ENCODE peak calls at places on chromosome 6, in four cellular contexts. P is breast epithelium, J is testis, G is IMR-90. Y is an unnamed sample.

GRCh38 chr6:56689114-56689513 is 46.4 kb upstream of the DST start:
- DNase-seq in J (no peak), G (no peak), P (no peak), Y (no peak)

GRCh38 chr6:166317261-166318212 is 9.3 kb upstream of the PRR18 start:
- DNase-seq in P (no peak), J (no peak), G (no peak), Y (no peak)

GRCh38 chr6:40734607-40735006 is 147.4 kb upstream of the LRFN2 start:
- DNase-seq in J (no peak), P (no peak), G (no peak), Y (no peak)

GRCh38 chr6:16769131-16769985 is 8.1 kb upstream of the ATXN1 start:
- DNase-seq in J (no peak), P (no peak), G (peak; percentile 61), Y (no peak)

GRCh38 chr6:32371204-32371603 is 499 bp downstream of the TSBP1 start:
- DNase-seq in J (no peak), P (no peak), G (peak; percentile 6), Y (no peak)

GRCh38 chr6:162727347-162728176 is at the start of the genes PACRG and PRKN:
- DNase-seq in G (peak; percentile 85), P (peak; percentile 99), J (peak; percentile 100), Y (peak; percentile 99)

GRCh38 chr6:5094327-5094726 is 9.2 kb downstream of the PPP1R3G start:
- DNase-seq in P (no peak), G (peak; percentile 98), J (no peak), Y (no peak)

GRCh38 chr6:118124851-118125250 is 217.8 kb downstream of the SLC35F1 start:
- DNase-seq in P (no peak), J (no peak), G (no peak), Y (no peak)

GRCh38 chr6:12011276-12012112 is 618 bp upstream of the HIVEP1 start:
- DNase-seq in G (peak; percentile 96), P (peak; percentile 97), J (peak; percentile 98), Y (peak; percentile 98)

GRCh38 chr6:3425574-3425973 is 31.3 kb downstream of the SLC22A23 start:
- DNase-seq in G (no peak), P (no peak), J (no peak), Y (no peak)

GRCh38 chr6:3847521-3847920 is 1.7 kb upstream of the FAM50B start:
- DNase-seq in P (no peak), J (no peak), G (peak; percentile 36), Y (no peak)

GRCh38 chr6:41901882-41902519 is 6.8 kb upstream of the USP49 start:
- DNase-seq in J (no peak), G (peak; percentile 16), P (no peak), Y (no peak)

GRCh38 chr6:138654715-138655634 is 118.6 kb upstream of the CCDC28A start:
- DNase-seq in P (no peak), G (peak; percentile 15), J (no peak), Y (no peak)

GRCh38 chr6:37653229-37653628 is 44.5 kb downstream of the MDGA1 start:
- DNase-seq in P (no peak), G (no peak), J (no peak), Y (no peak)

GRCh38 chr6:20564269-20564668 is 30.0 kb downstream of the CDKAL1 start:
- DNase-seq in G (peak; percentile 27), J (no peak), P (no peak), Y (no peak)

DNA sequence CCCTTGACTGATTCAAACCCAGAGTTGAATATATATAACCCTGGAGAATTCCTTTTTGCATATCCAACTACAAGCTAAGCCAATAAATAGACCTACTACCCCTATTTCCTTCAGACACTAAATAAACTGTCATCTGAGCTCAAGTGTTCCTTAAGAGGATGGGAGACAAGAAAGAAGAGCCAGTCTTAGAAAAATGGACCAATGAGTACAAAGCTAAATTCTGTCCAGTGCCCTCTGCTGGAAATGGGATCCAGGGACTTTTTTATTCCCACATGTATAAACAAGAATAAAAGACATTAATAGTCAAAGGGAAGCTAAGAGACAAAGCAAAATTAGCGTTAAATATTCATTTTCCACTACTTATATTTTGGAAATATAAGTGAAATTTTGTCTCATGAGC is 4.8 kb downstream of the PPP1R10 start:
- DNase-seq in P (no peak), G (peak; percentile 57), J (no peak), Y (no peak)
- H3K4me3 ChIP-seq in P (no peak overlapping the region), G (no peak overlapping the region), J (no peak overlapping the region), Y (no peak overlapping the region)

GRCh38 chr6:125751334-125751916 is 2.0 kb downstream of the HEY2 start:
- DNase-seq in G (no peak), J (no peak), P (no peak), Y (no peak)

GRCh38 chr6:125749864-125750691 is 646 bp downstream of the HEY2 start:
- DNase-seq in G (no peak), P (no peak), J (peak; percentile 54), Y (peak; percentile 42)

GRCh38 chr6:125752773-125753172 is 3.3 kb downstream of the HEY2 start:
- DNase-seq in P (no peak), J (no peak), G (no peak), Y (no peak)

GRCh38 chr6:125749112-125749863 is at the start of gene HEY2:
- DNase-seq in P (peak; percentile 90), J (peak; percentile 94), G (peak; percentile 81), Y (peak; percentile 96)

DNA sequence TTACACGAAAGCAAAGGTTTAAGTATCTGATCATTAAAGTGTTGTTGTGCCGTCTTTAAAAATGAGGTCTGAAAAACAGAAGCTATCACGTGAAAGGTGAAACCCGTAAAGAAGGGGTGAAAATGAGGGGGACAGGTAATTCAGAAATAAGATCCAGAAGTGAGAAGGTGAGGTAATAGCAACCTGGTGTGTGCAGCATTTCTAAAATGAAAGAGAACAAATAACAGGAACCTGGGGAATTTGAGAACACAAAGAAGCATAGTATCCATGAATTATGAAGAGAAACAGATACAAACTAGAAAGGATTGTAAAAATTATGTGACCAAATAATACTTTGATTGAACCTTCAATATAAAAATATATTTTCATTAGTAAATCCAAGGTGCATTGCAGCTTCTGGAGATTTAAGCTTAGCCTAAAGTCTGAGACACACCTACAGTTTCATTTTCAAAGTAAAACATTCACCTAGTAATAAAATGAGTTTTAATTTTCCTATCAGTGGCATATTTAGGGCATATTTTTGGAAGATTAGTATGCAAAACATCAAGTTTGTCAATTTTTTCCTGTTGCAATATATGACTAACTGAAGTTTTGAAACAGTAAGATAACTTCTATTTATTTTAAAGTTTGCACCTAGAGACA is 1.4 kb downstream of the HEY2 start:
- DNase-seq in J (no peak), P (no peak), G (no peak), Y (no peak)
- H3K27me3 ChIP-seq in J (no peaks in the 10 kb centered on the region), P (no peaks in the 10 kb centered on the region), G (peaks cover 64% of the 10 kb centered on the region), Y (no peaks in the 10 kb centered on the region)

GRCh38 chr6:98067375-98067774 is 767.0 kb upstream of the POU3F2 start:
- DNase-seq in J (no peak), G (no peak), P (no peak), Y (no peak)
- H3K4me3 ChIP-seq in J (no peak overlapping the region), G (no peak overlapping the region), P (no peak overlapping the region), Y (no peak overlapping the region)

GRCh38 chr6:43973351-43973750 is 153.9 kb downstream of the MRPL14 start:
- DNase-seq in G (no peak), J (no peak), P (peak; percentile 88), Y (no peak)
- H3K27me3 ChIP-seq in G (no peaks in the 10 kb centered on the region), J (no peaks in the 10 kb centered on the region), P (no peaks in the 10 kb centered on the region), Y (no peaks in the 10 kb centered on the region)

GRCh38 chr6:28139860-28140500 is 1.7 kb upstream of the ZKSCAN8 start:
- DNase-seq in J (no peak), P (no peak), G (no peak), Y (no peak)
- H3K4me3 ChIP-seq in J (no peak overlapping the region), P (peak overlapping the region; percentile 6), G (no peak overlapping the region), Y (peak overlapping the region; percentile 15)

GRCh38 chr6:27209167-27209566 is 38.3 kb upstream of the PRSS16 start:
- DNase-seq in P (no peak), J (no peak), G (no peak), Y (no peak)

GRCh38 chr6:27208042-27208441 is 39.5 kb upstream of the PRSS16 start:
- DNase-seq in G (no peak), P (no peak), J (no peak), Y (no peak)

GRCh38 chr6:27209659-27210269 is 37.7 kb upstream of the PRSS16 start:
- DNase-seq in P (no peak), J (no peak), G (peak; percentile 6), Y (no peak)

GRCh38 chr6:27206806-27207205 is 40.7 kb upstream of the PRSS16 start:
- DNase-seq in J (no peak), G (no peak), P (no peak), Y (no peak)

GRCh38 chr6:27205375-27206278 is 41.9 kb upstream of the PRSS16 start:
- DNase-seq in P (no peak), G (peak; percentile 24), J (no peak), Y (no peak)
- H3K27me3 ChIP-seq in P (peaks cover 41% of the 10 kb centered on the region), G (peaks cover 4% of the 10 kb centered on the region), J (no peaks in the 10 kb centered on the region), Y (peaks cover 4% of the 10 kb centered on the region)

DNA sequence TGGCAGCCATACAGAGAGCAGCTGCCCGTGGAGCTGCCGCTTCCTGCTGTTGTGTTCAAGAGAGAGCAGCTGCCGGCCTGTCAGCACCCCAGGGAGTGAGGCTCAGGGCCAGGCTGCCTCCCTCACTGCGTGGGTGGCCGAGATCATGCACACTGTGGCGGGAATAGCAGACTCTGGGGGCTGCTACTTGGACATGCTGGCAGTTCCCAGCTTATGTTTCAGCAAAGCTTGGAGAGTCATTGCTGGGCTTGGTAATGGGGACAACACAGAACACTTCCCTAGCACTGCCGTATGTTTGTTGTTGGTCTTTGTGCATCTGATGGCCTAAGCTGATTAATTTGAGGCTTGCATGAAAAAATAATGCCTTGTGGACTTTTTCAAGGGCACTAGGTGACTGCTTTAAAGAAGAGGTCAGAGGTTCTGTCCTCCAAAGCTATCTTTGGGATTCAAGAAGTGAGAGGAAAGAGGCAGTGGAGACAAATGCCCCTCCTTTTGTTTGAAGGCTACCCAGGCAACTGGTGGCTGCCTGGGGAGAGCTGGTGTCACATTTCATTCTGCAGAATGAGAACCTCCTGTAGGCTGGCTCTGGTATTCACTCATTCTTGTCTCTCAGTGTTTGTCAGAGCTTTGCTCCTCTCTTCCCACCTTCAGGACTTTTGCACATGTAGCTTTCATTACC is 18.8 kb downstream of the MRAP2 start:
- DNase-seq in P (peak; percentile 23), J (peak; percentile 83), G (peak; percentile 50), Y (no peak)
- H3K4me3 ChIP-seq in P (peak overlapping the region; percentile 58), J (no peak overlapping the region), G (peak overlapping the region; percentile 11), Y (no peak overlapping the region)

GRCh38 chr6:149965191-149966020 is 1.7 kb downstream of the ULBP1 start:
- DNase-seq in G (no peak), J (no peak), P (no peak), Y (no peak)
- H3K27me3 ChIP-seq in G (peaks cover 62% of the 10 kb centered on the region), J (peaks cover 3% of the 10 kb centered on the region), P (peaks cover 52% of the 10 kb centered on the region), Y (peaks cover 10% of the 10 kb centered on the region)

GRCh38 chr6:157272372-157272771 is 50.9 kb downstream of the TMEM242 start:
- DNase-seq in J (no peak), P (no peak), G (no peak), Y (no peak)
- H3K4me3 ChIP-seq in J (no peak overlapping the region), P (no peak overlapping the region), G (no peak overlapping the region), Y (no peak overlapping the region)